ENCODE peak calls at places on chromosomes 16 and 17, in five cellular contexts. O is HCT116, H is SK-N-SH, R is GM12878, L is endothelial cell of umbilical vein. E is an unnamed sample.

GRCh38 chr17:45231481-45232116 is 9.9 kb downstream of the FMNL1 start:
- DNase-seq in O (no peak), L (no peak), H (peak), R (no peak), E (no peak)

GRCh38 chr16:56211471-56211944 is 20.2 kb downstream of the GNAO1 start:
- DNase-seq in R (no peak), O (no peak), H (no peak), L (no peak), E (no peak)

GRCh38 chr17:10135539-10136257 is 62.7 kb downstream of the GAS7 start:
- DNase-seq in L (no peak), O (no peak), H (no peak), R (no peak), E (no peak)

GRCh38 chr17:35749560-35750412 is 3.3 kb downstream of the GAS2L2 start:
- DNase-seq in O (no peak), R (no peak), H (peak), L (no peak), E (no peak)

GRCh38 chr16:23240994-23241393 is 58.4 kb downstream of the SCNN1G start:
- DNase-seq in H (no peak), L (no peak), R (no peak), O (no peak), E (no peak)

GRCh38 chr17:17054636-17055035 is 12.4 kb downstream of the MPRIP start:
- DNase-seq in H (no peak), R (no peak), L (no peak), O (no peak), E (no peak)

GRCh38 chr17:12296120-12296727 is 275.5 kb downstream of the MAP2K4 start:
- DNase-seq in L (peak), R (no peak), O (no peak), H (no peak), E (no peak)

GRCh38 chr17:44536090-44536960 is 21.0 kb upstream of the FZD2 start:
- DNase-seq in O (no peak), H (no peak), L (peak), R (no peak), E (peak)

GRCh38 chr17:46046957-46047356 is 47.9 kb downstream of the STH start:
- DNase-seq in L (peak), H (no peak), O (no peak), R (no peak), E (no peak)

GRCh38 chr16:58451945-58452401 is 48.0 kb upstream of the NDRG4 start:
- DNase-seq in H (no peak), O (no peak), L (peak), R (no peak), E (no peak)

GRCh38 chr17:53628011-53628410 is 194.7 kb upstream of the KIF2B start:
- DNase-seq in O (no peak), L (no peak), H (no peak), R (no peak), E (no peak)

GRCh38 chr16:49015189-49015540 is 266.5 kb downstream of the CBLN1 start:
- DNase-seq in O (no peak), H (no peak), R (no peak), L (no peak), E (no peak)

GRCh38 chr17:29595943-29596774 is 3.2 kb downstream of the ANKRD13B start:
- DNase-seq in R (no peak), H (no peak), L (no peak), O (no peak), E (no peak)

GRCh38 chr17:493666-494065 is 141.1 kb upstream of the RPH3AL start:
- DNase-seq in R (no peak), H (no peak), O (no peak), L (no peak), E (no peak)

GRCh38 chr17:57655564-57655963 is 89.5 kb downstream of the CCDC182 start:
- DNase-seq in O (no peak), L (no peak), H (no peak), R (no peak), E (no peak)

GRCh38 chr17:41639492-41640473 is 15.4 kb upstream of the KRT17 start:
- DNase-seq in L (no peak), O (no peak), R (no peak), H (no peak), E (no peak)

GRCh38 chr16:87324411-87325275 is 7.5 kb upstream of the C16orf95 start:
- DNase-seq in R (no peak), L (peak), O (no peak), H (peak), E (no peak)
- H3K9ac ChIP-seq in R (no peak), L (no peak), O (no peak), H (no peak), E (no peak)

DNA sequence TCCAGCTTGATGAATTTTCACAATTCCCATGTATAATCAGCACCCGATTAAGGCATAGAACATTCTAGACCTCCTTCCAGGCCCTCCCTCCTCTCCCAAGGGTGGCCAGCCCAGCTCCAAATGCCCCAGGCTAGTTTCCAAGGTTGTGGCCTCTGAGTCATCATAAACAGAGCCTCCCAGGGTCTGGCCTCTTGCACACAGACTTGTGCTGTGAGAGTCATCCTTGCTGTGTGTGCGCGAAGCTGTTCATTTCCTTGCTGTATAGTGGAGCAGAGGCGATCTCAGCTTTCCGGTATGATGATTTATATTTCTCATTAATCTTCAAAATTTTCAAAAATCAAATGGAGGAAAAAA is 20.5 kb upstream of the JPH3 start:
- DNase-seq in H (peak), L (peak), R (no peak), O (peak), E (no peak)
- TF ChIP-seq POLR2AphosphoS5 in H (peak), L (peak), R (no peak), O (no peak), E (no peak)

GRCh38 chr17:78898947-78899346 is 4.1 kb downstream of the CEP295NL start:
- DNase-seq in O (no peak), R (no peak), L (no peak), H (no peak), E (no peak)

GRCh38 chr17:78900816-78901215 is 2.2 kb downstream of the CEP295NL start:
- DNase-seq in R (no peak), O (no peak), H (no peak), L (no peak), E (no peak)

GRCh38 chr17:78897639-78897996 is 5.4 kb downstream of the CEP295NL start:
- DNase-seq in R (no peak), O (no peak), L (no peak), H (no peak), E (no peak)

GRCh38 chr17:78898075-78898836 is 4.7 kb downstream of the CEP295NL start:
- DNase-seq in L (no peak), R (no peak), H (no peak), O (no peak), E (no peak)

DNA sequence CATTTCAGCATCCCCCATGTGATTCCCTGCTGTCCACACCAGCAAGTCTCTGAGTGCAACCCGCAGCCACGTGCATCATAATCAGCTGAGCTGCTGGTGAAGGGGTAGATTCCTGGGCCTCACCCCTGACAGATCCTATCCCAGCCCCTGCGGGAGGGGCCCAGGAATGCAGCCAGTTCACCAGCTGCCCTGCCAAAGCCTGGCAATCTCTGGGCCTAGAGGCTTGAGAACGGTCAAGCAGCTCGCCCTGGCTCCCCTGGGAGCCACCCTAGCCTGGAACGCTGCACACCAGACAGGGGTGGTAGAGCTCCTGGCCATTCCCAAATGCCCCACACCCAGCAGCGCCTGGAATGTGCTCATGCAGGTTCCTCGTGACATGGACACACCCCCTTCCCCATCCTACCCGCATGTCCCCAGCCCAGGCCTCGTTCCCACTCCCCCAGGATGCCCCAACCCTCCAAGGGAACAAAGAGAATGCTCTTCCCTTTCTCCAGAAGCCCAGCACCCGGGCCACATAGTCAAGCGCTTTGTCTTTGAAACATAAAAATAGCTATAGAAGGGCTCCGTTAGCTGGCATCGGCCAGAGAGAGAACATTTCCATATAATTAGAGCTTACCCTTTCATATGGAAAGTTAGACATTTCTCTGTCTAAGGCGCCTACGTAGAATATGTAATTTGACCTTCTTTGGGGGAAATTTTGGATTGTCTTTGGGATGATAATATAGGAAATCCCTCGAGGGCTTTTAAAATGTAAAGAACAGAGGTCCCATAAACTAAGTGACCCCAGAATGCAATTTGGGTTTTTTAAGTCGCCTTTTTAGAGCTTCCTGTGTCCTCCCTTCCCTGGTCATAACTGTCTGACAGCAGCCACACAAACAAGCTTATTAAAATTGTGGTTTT is 3.4 kb downstream of the CEP295NL start:
- DNase-seq in L (no peak), H (peak), O (no peak), R (no peak), E (no peak)
- H3K9ac ChIP-seq in L (no peak), H (no peak), O (no peak), R (no peak), E (no peak)

GRCh38 chr17:48933035-48933434 is 11.6 kb downstream of the SNF8 start:
- DNase-seq in R (no peak), O (no peak), H (no peak), L (no peak), E (no peak)
- TF ChIP-seq POLR2AphosphoS5 in R (no peak), O (peak), H (no peak), L (no peak), E (peak)

GRCh38 chr16:51394401-51394800 is 243.3 kb upstream of the SALL1 start:
- DNase-seq in O (no peak), R (no peak), L (no peak), H (no peak), E (no peak)

GRCh38 chr16:51393381-51394005 is 242.4 kb upstream of the SALL1 start:
- DNase-seq in L (peak), R (no peak), H (no peak), O (no peak), E (no peak)

GRCh38 chr16:51391798-51392511 is 240.9 kb upstream of the SALL1 start:
- DNase-seq in H (no peak), L (no peak), R (no peak), O (no peak), E (no peak)

GRCh38 chr16:51390877-51391276 is 239.8 kb upstream of the SALL1 start:
- DNase-seq in L (no peak), R (no peak), H (no peak), O (no peak), E (no peak)

DNA sequence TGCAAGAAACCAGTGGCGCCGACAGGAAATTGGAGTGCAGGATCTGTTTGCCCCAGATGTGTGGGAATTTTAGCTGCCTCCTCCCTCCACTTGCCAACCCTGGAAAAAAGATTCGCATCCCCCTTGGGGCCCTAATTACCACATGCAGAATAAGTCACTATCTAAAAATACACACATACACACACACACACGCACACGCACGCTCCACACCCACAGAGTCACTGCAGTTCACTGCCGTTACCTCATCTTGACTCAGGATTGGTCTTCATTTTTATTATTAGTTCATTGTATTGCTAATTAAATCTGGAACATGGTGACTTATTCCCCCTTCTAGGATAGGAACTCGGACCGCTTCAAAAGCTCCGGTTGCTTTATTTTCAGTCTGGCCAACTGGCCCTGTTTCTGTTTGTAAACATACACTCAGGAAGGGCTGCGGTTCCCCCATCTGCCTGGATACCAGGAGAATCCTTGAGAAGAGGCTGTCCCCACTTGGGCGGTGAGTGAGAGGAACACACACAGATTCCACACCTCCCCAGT is 241.6 kb upstream of the SALL1 start:
- DNase-seq in L (no peak), O (no peak), R (no peak), H (no peak), E (no peak)
- H3K9ac ChIP-seq in L (no peak), O (no peak), R (no peak), H (no peak), E (no peak)

GRCh38 chr16:1002399-1003161 is 21.0 kb downstream of the SOX8 start:
- DNase-seq in H (no peak), O (peak), L (peak), R (no peak), E (no peak)
- TF ChIP-seq POLR2AphosphoS5 in H (peak), O (peak), L (peak), R (no peak), E (no peak)

E was measured in SK-N-MC.